ENCODE peak calls at places on chromosomes 12 and 14, in ten cellular contexts. P, W, G, D, Y, T, X, N, S and Q are unnamed samples.

GRCh38 chr14:79278286-79278797 is 933.0 kb downstream of the DIO2 start:
- DNase-seq in P (no peak), W (no peak), G (no peak), D (no peak), Y (no peak), T (no peak), X (no peak), N (no peak), S (no peak), Q (no peak)

GRCh38 chr12:123995023-123995422 is 22.0 kb downstream of the ZNF664 start:
- DNase-seq in P (no peak), W (peak; percentile 87), G (no peak), D (peak; percentile 55), Y (peak; percentile 68), T (no peak), X (no peak), N (no peak), S (no peak), Q (peak; percentile 54)

GRCh38 chr12:68122236-68122920 is 37.2 kb downstream of the IFNG start:
- DNase-seq in P (no peak), W (peak; percentile 57), G (no peak), D (no peak), Y (no peak), T (no peak), X (no peak), N (no peak), S (no peak), Q (no peak)

GRCh38 chr12:108306014-108306501 is 33.1 kb downstream of the CMKLR1 start:
- DNase-seq in P (no peak), W (peak; percentile 73), G (no peak), D (peak; percentile 3), Y (no peak), T (peak; percentile 82), X (no peak), N (no peak), S (no peak), Q (no peak)

GRCh38 chr14:95561001-95561412 is 26.2 kb downstream of the GLRX5 start:
- DNase-seq in P (peak; percentile 88), W (peak; percentile 59), G (peak; percentile 88), D (peak; percentile 77), Y (peak; percentile 83), T (peak; percentile 89), X (peak; percentile 62), N (peak; percentile 88), S (peak; percentile 78), Q (no peak)

GRCh38 chr12:15688202-15688736 is 100.9 kb downstream of the EPS8 start:
- DNase-seq in P (peak; percentile 77), W (no peak), G (peak; percentile 76), D (no peak), Y (no peak), T (peak; percentile 86), X (no peak), N (peak; percentile 82), S (peak; percentile 60), Q (no peak)

GRCh38 chr14:63282997-63283396 is 35.7 kb downstream of the GPHB5 start:
- DNase-seq in P (no peak), W (no peak), G (no peak), D (no peak), Y (peak; percentile 26), T (no peak), X (no peak), N (no peak), S (no peak), Q (no peak)

GRCh38 chr12:98595152-98595988 is 1.9 kb downstream of the SLC25A3 start:
- DNase-seq in P (no peak), W (peak; percentile 76), G (no peak), D (peak; percentile 78), Y (peak; percentile 77), T (no peak), X (no peak), N (no peak), S (no peak), Q (no peak)

GRCh38 chr12:13940466-13940865 is 40.9 kb downstream of the GRIN2B start:
- DNase-seq in P (no peak), W (no peak), G (no peak), D (no peak), Y (no peak), T (no peak), X (no peak), N (no peak), S (no peak), Q (no peak)

GRCh38 chr12:106290666-106291065 is 11.9 kb upstream of the TCP11L2 start:
- DNase-seq in P (no peak), W (no peak), G (no peak), D (no peak), Y (no peak), T (no peak), X (no peak), N (no peak), S (no peak), Q (no peak)

GRCh38 chr12:85617307-85618091 is 218.7 kb downstream of the RASSF9 start:
- DNase-seq in P (no peak), W (no peak), G (no peak), D (no peak), Y (no peak), T (no peak), X (no peak), N (no peak), S (no peak), Q (no peak)
- H3K27ac ChIP-seq in P (no peak overlapping the region), W (no peak overlapping the region), G (no peak overlapping the region), D (no peak overlapping the region), Y (no peak overlapping the region), T (no peak overlapping the region), X (no peak overlapping the region), N (no peak overlapping the region), S (no peak overlapping the region), Q (no peak overlapping the region)

DNA sequence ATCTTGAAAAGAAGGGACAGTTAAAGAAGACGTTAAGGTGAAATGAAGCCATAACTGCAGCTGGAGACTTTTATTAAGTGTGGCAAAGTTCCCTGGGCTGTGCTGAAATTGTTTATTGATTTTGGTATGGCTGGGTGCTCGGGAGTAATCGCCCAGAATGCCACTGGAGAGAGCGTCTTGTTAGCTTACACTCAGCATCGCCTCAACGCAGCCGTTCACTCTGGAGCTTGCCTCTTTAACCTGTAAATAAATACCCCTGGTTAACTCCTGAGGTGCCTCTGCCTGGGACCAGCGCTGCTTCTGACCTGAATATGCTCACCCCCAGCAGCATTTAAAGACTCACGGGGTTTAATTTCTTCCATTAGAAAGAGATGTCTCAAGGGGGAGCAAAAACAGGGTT is 98.6 kb downstream of the GPATCH2L start:
- DNase-seq in P (no peak), W (no peak), G (no peak), D (no peak), Y (no peak), T (no peak), X (no peak), N (no peak), S (no peak), Q (no peak)
- H3K27ac ChIP-seq in P (no peak overlapping the region), W (no peak overlapping the region), G (no peak overlapping the region), D (no peak overlapping the region), Y (no peak overlapping the region), T (no peak overlapping the region), X (no peak overlapping the region), N (no peak overlapping the region), S (no peak overlapping the region), Q (no peak overlapping the region)

GRCh38 chr14:103561381-103562134 is 899 bp downstream of the BAG5 start:
- DNase-seq in P (peak; percentile 76), W (peak; percentile 45), G (no peak), D (peak; percentile 73), Y (peak; percentile 55), T (no peak), X (no peak), N (peak; percentile 53), S (peak; percentile 46), Q (no peak)
- H3K27ac ChIP-seq in P (peak overlapping the region; percentile 97), W (peak overlapping the region; percentile 89), G (peak overlapping the region; percentile 95), D (peak overlapping the region; percentile 73), Y (peak overlapping the region; percentile 94), T (peak overlapping the region; percentile 93), X (peak overlapping the region; percentile 86), N (peak overlapping the region; percentile 98), S (peak overlapping the region; percentile 99), Q (peak overlapping the region; percentile 94)

GRCh38 chr12:104626069-104626690 is 169.4 kb downstream of the CHST11 start:
- DNase-seq in P (no peak), W (peak; percentile 35), G (no peak), D (no peak), Y (no peak), T (no peak), X (no peak), N (no peak), S (no peak), Q (no peak)

GRCh38 chr12:104627231-104627974 is 170.7 kb downstream of the CHST11 start:
- DNase-seq in P (no peak), W (no peak), G (no peak), D (no peak), Y (no peak), T (no peak), X (no peak), N (no peak), S (no peak), Q (no peak)

GRCh38 chr12:104628338-104629135 is 171.8 kb downstream of the CHST11 start:
- DNase-seq in P (no peak), W (no peak), G (no peak), D (no peak), Y (no peak), T (no peak), X (no peak), N (no peak), S (no peak), Q (no peak)

GRCh38 chr12:104630230-104630670 is 173.5 kb downstream of the CHST11 start:
- DNase-seq in P (no peak), W (no peak), G (no peak), D (no peak), Y (no peak), T (no peak), X (no peak), N (no peak), S (no peak), Q (no peak)

GRCh38 chr12:104627975-104628322 is 171.2 kb downstream of the CHST11 start:
- DNase-seq in P (no peak), W (no peak), G (no peak), D (no peak), Y (no peak), T (no peak), X (no peak), N (no peak), S (no peak), Q (no peak)
- H3K27ac ChIP-seq in P (no peak overlapping the region), W (no peak overlapping the region), G (no peak overlapping the region), D (no peak overlapping the region), Y (no peak overlapping the region), T (peak overlapping the region; percentile 77), X (no peak overlapping the region), N (no peak overlapping the region), S (peak overlapping the region; percentile 28), Q (no peak overlapping the region)

GRCh38 chr12:4496145-4496838 is 42.4 kb upstream of the RAD51AP1 start:
- DNase-seq in P (no peak), W (no peak), G (no peak), D (no peak), Y (no peak), T (no peak), X (no peak), N (no peak), S (no peak), Q (no peak)
- H3K27ac ChIP-seq in P (no peak overlapping the region), W (no peak overlapping the region), G (no peak overlapping the region), D (no peak overlapping the region), Y (no peak overlapping the region), T (no peak overlapping the region), X (no peak overlapping the region), N (no peak overlapping the region), S (no peak overlapping the region), Q (no peak overlapping the region)

DNA sequence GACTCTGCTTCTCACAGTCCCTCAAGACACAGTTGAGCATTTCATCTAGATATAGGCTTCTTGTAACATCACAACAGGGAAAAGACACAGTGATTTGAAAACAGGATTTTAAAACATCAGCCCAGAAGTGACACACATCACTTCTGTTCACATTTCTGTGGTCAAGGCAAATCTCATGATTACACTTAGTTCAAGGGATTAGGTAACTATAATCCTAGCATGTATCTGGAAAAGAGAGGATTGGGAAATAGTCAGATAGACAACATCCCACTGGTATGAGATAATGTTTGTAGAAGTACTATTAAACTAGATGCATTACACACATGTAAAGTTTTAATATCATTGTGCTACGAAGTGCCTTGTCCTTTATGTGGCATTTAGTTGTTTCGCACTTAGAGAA is 252.6 kb upstream of the PRKD1 start:
- DNase-seq in P (no peak), W (peak; percentile 51), G (no peak), D (peak; percentile 25), Y (peak; percentile 15), T (no peak), X (no peak), N (no peak), S (no peak), Q (no peak)
- H3K27ac ChIP-seq in P (no peak overlapping the region), W (no peak overlapping the region), G (no peak overlapping the region), D (no peak overlapping the region), Y (no peak overlapping the region), T (no peak overlapping the region), X (no peak overlapping the region), N (no peak overlapping the region), S (no peak overlapping the region), Q (no peak overlapping the region)